ENCODE peak calls at places on chromosomes 16 and 17, in four cellular contexts. One of them, this sample, is unnamed.
A peak's percentile ranks its signal among the peaks of the same experiment; 100 is the strongest.

GRCh38 chr17:52233632-52234031 is 75.1 kb upstream of the CA10 start:
- DNase-seq in fibroblast of lung: no peak
- DNase-seq in Peyer's patch: no peak
- DNase-seq in prostate gland: no peak
- DNase-seq in this sample: no peak

GRCh38 chr16:17476414-17477259 is 5.9 kb upstream of the XYLT1 start:
- DNase-seq in fibroblast of lung: peak; percentile 71
- DNase-seq in Peyer's patch: peak; percentile 84
- DNase-seq in prostate gland: peak; percentile 46
- DNase-seq in this sample: peak; percentile 77

GRCh38 chr16:64321066-64321465 is 800.8 kb downstream of the CDH11 start:
- DNase-seq in fibroblast of lung: no peak
- DNase-seq in Peyer's patch: no peak
- DNase-seq in prostate gland: no peak
- DNase-seq in this sample: no peak

GRCh38 chr16:68300736-68301459 is 9.8 kb downstream of the SLC7A6OS start:
- DNase-seq in fibroblast of lung: no peak
- DNase-seq in Peyer's patch: no peak
- DNase-seq in prostate gland: no peak
- DNase-seq in this sample: no peak

GRCh38 chr17:39009471-39010085 is 42.4 kb upstream of the FBXO47 start:
- DNase-seq in fibroblast of lung: no peak
- DNase-seq in Peyer's patch: no peak
- DNase-seq in prostate gland: no peak
- DNase-seq in this sample: no peak

GRCh38 chr16:85437161-85438052 is 175.7 kb upstream of the GSE1 start:
- DNase-seq in fibroblast of lung: peak; percentile 77
- DNase-seq in Peyer's patch: peak; percentile 81
- DNase-seq in prostate gland: peak; percentile 83
- DNase-seq in this sample: no peak

GRCh38 chr16:67528222-67528869 is at the start of gene RIPOR1:
- DNase-seq in fibroblast of lung: no peak
- DNase-seq in Peyer's patch: peak; percentile 76
- DNase-seq in prostate gland: no peak
- DNase-seq in this sample: no peak

GRCh38 chr16:85209526-85210121 is 97.4 kb upstream of the CIBAR2 start:
- DNase-seq in fibroblast of lung: no peak
- DNase-seq in Peyer's patch: no peak
- DNase-seq in prostate gland: no peak
- DNase-seq in this sample: no peak

GRCh38 chr17:76529643-76530488 is 7.6 kb downstream of the CYGB start:
- DNase-seq in fibroblast of lung: peak; percentile 99
- DNase-seq in Peyer's patch: peak; percentile 83
- DNase-seq in prostate gland: no peak
- DNase-seq in this sample: no peak

GRCh38 chr16:47481698-47482374 is 20.7 kb downstream of the PHKB start:
- DNase-seq in fibroblast of lung: no peak
- DNase-seq in Peyer's patch: no peak
- DNase-seq in prostate gland: no peak
- DNase-seq in this sample: no peak

GRCh38 chr17:60224064-60224463 is 74.3 kb downstream of the CA4 start:
- DNase-seq in fibroblast of lung: peak; percentile 5
- DNase-seq in Peyer's patch: no peak
- DNase-seq in prostate gland: no peak
- DNase-seq in this sample: no peak

GRCh38 chr16:51429041-51429440 is 278.0 kb upstream of the SALL1 start:
- DNase-seq in fibroblast of lung: no peak
- DNase-seq in Peyer's patch: no peak
- DNase-seq in prostate gland: no peak
- DNase-seq in this sample: no peak

GRCh38 chr16:29899516-29900101 is at the start of gene SEZ6L2:
- DNase-seq in fibroblast of lung: peak; percentile 81
- DNase-seq in Peyer's patch: peak; percentile 79
- DNase-seq in prostate gland: peak; percentile 82
- DNase-seq in this sample: peak; percentile 97

GRCh38 chr16:89831810-89832328 is 3.6 kb downstream of the SPIRE2 start:
- DNase-seq in fibroblast of lung: no peak
- DNase-seq in Peyer's patch: no peak
- DNase-seq in prostate gland: no peak
- DNase-seq in this sample: no peak

GRCh38 chr16:85757341-85757822 is 6.5 kb upstream of the C16orf74 start:
- DNase-seq in fibroblast of lung: peak; percentile 87
- DNase-seq in Peyer's patch: no peak
- DNase-seq in prostate gland: no peak
- DNase-seq in this sample: no peak

GRCh38 chr17:74177018-74177450 is 26.4 kb upstream of the RPL38 start:
- DNase-seq in fibroblast of lung: peak; percentile 3
- DNase-seq in Peyer's patch: no peak
- DNase-seq in prostate gland: no peak
- DNase-seq in this sample: peak; percentile 25

DNA sequence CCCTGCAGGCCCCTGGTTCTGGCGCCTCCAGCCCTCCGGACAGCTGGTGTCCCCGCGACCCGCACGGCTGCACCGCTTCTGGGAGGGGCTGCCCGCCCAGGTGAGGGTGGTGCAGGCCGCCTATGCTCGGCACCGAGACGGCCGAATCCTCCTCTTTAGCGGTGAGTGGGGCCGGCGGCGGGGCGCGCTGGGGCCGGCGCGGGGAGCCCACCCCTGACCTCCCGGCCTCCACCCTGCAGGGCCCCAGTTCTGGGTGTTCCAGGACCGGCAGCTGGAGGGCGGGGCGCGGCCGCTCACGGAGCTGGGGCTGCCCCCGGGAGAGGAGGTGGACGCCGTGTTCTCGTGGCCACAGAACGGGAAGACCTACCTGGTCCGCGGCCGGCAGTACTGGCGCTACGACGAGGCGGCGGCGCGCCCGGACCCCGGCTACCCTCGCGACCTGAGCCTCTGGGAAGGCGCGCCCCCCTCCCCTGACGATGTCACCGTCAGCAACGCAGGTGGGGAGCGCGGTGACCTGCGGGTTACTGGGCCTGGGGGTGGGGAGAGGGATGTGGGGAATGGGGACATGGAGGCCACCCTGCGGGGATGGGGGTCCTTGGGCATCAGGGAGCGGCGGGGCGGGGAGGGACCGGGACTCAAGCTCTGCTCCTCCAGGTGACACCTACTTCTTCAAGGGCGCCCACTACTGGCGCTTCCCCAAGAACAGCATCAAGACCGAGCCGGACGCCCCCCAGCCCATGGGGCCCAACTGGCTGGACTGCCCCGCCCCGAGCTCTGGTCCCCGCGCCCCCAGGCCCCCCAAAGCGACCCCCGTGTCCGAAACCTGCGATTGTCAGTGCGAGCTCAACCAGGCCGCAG is 7.0 kb upstream of the IL32 start:
- DNase-seq in fibroblast of lung: peak; percentile 9
- DNase-seq in Peyer's patch: peak; percentile 89
- DNase-seq in prostate gland: peak; percentile 47
- DNase-seq in this sample: no peak
- TF ChIP-seq CTCF in fibroblast of lung: no peak
- TF ChIP-seq CTCF in Peyer's patch: peak; percentile 26
- TF ChIP-seq CTCF in prostate gland: no peak
- TF ChIP-seq CTCF in this sample: no peak

DNA sequence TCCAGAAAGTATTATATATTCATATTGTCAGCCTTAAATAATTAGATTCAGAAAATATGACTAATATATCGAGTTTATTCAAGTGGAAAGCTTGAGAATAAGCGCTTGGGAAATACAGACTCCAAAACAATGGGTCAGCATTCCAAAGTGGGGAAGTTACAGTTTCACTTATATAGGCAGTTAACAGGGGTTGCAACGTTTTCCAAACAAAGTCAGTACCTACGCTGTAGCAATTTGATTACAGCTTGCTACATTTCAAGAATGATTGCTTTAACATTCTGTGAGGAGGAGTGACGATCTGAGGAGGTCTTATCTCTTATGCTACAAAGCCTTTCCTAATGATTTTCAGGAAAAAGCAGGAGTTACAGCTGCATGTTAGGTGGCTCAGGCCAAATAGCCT is 34.2 kb upstream of the HS3ST3A1 start:
- DNase-seq in fibroblast of lung: no peak
- DNase-seq in Peyer's patch: no peak
- DNase-seq in prostate gland: no peak
- DNase-seq in this sample: no peak
- H3K27ac ChIP-seq in fibroblast of lung: no peak overlapping the region
- H3K27ac ChIP-seq in Peyer's patch: no peak overlapping the region
- H3K27ac ChIP-seq in prostate gland: no peak overlapping the region
- H3K27ac ChIP-seq in this sample: no peak overlapping the region

GRCh38 chr17:33682622-33683021 is 389.5 kb upstream of the ASIC2 start:
- DNase-seq in fibroblast of lung: no peak
- DNase-seq in Peyer's patch: no peak
- DNase-seq in prostate gland: no peak
- DNase-seq in this sample: no peak

GRCh38 chr17:33687831-33688230 is 394.7 kb upstream of the ASIC2 start:
- DNase-seq in fibroblast of lung: no peak
- DNase-seq in Peyer's patch: no peak
- DNase-seq in prostate gland: no peak
- DNase-seq in this sample: no peak

GRCh38 chr17:33684714-33685113 is 391.6 kb upstream of the ASIC2 start:
- DNase-seq in fibroblast of lung: no peak
- DNase-seq in Peyer's patch: no peak
- DNase-seq in prostate gland: no peak
- DNase-seq in this sample: no peak

GRCh38 chr17:33688771-33689170 is 395.7 kb upstream of the ASIC2 start:
- DNase-seq in fibroblast of lung: no peak
- DNase-seq in Peyer's patch: no peak
- DNase-seq in prostate gland: no peak
- DNase-seq in this sample: no peak

DNA sequence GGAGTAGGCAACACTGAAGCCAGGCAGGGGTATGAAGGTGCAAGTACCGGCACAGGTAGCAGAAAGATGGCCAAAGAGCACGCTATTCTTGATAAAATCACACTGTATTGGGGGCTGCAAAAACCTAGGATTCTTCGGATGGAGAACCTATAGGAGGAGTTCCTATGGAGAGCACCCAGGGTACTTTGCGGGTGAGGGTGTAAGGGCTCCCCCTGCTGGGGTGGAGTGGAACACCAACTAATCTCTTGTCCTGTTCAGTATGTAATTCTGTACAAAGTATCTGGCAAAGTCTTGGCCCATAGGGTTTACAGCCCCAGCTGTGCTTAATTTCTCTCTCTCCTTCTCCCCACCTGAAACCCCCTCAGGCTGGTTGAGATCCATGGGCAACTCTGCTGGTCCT is 393.1 kb upstream of the ASIC2 start:
- DNase-seq in fibroblast of lung: no peak
- DNase-seq in Peyer's patch: no peak
- DNase-seq in prostate gland: no peak
- DNase-seq in this sample: peak; percentile 4
- TF ChIP-seq CTCF in fibroblast of lung: peak; percentile 9
- TF ChIP-seq CTCF in Peyer's patch: no peak
- TF ChIP-seq CTCF in prostate gland: no peak
- TF ChIP-seq CTCF in this sample: no peak

GRCh38 chr17:41049110-41049509 is 2.0 kb upstream of the KRTAP2-1 start:
- DNase-seq in fibroblast of lung: no peak
- DNase-seq in Peyer's patch: no peak
- DNase-seq in prostate gland: no peak
- DNase-seq in this sample: no peak
- H3K27ac ChIP-seq in fibroblast of lung: no peak overlapping the region
- H3K27ac ChIP-seq in Peyer's patch: no peak overlapping the region
- H3K27ac ChIP-seq in prostate gland: no peak overlapping the region
- H3K27ac ChIP-seq in this sample: no peak overlapping the region